ENCODE peak calls at places on chromosomes 2 and 18, in six cellular contexts. One of them, this sample, is unnamed.

GRCh38 chr2:224121406-224122067 is 82.5 kb upstream of the SERPINE2 start:
- DNase-seq in spleen: no peak
- DNase-seq in HT-29: no peak
- DNase-seq in uterus: no peak
- DNase-seq in fibroblast of lung: no peak
- DNase-seq in HTR-8/SVneo: no peak
- DNase-seq in this sample: no peak

GRCh38 chr18:56869189-56869777 is 218.1 kb downstream of the WDR7 start:
- DNase-seq in HT-29: peak; percentile 28
- DNase-seq in spleen: no peak
- DNase-seq in uterus: no peak
- DNase-seq in fibroblast of lung: peak; percentile 79
- DNase-seq in HTR-8/SVneo: peak; percentile 3
- DNase-seq in this sample: peak; percentile 41

GRCh38 chr2:85889648-85890281 is 975 bp upstream of the ST3GAL5 start:
- DNase-seq in HTR-8/SVneo: no peak
- DNase-seq in fibroblast of lung: no peak
- DNase-seq in uterus: peak; percentile 39
- DNase-seq in HT-29: no peak
- DNase-seq in spleen: no peak
- DNase-seq in this sample: no peak

GRCh38 chr2:183164111-183165015 is 40.1 kb downstream of the NUP35 start:
- DNase-seq in spleen: no peak
- DNase-seq in uterus: no peak
- DNase-seq in HTR-8/SVneo: peak; percentile 26
- DNase-seq in HT-29: no peak
- DNase-seq in fibroblast of lung: peak; percentile 4
- DNase-seq in this sample: no peak

GRCh38 chr2:152740743-152741328 is 22.4 kb downstream of the ARL6IP6 start:
- DNase-seq in HTR-8/SVneo: peak; percentile 47
- DNase-seq in spleen: no peak
- DNase-seq in fibroblast of lung: peak; percentile 81
- DNase-seq in HT-29: peak; percentile 66
- DNase-seq in uterus: no peak
- DNase-seq in this sample: peak; percentile 59

GRCh38 chr2:209380278-209380677 is 43.6 kb upstream of the MAP2 start:
- DNase-seq in uterus: no peak
- DNase-seq in HTR-8/SVneo: no peak
- DNase-seq in spleen: no peak
- DNase-seq in HT-29: no peak
- DNase-seq in fibroblast of lung: no peak
- DNase-seq in this sample: no peak

GRCh38 chr2:27075219-27075871 is 3.1 kb upstream of the EMILIN1 start:
- DNase-seq in uterus: peak; percentile 48
- DNase-seq in HTR-8/SVneo: no peak
- DNase-seq in HT-29: no peak
- DNase-seq in fibroblast of lung: peak; percentile 59
- DNase-seq in spleen: peak; percentile 90
- DNase-seq in this sample: no peak

GRCh38 chr2:59684101-59684770 is 869.2 kb downstream of the BCL11A start:
- DNase-seq in uterus: no peak
- DNase-seq in HT-29: no peak
- DNase-seq in HTR-8/SVneo: no peak
- DNase-seq in spleen: no peak
- DNase-seq in fibroblast of lung: no peak
- DNase-seq in this sample: no peak

GRCh38 chr2:164114937-164115336 is 379.1 kb upstream of the FIGN start:
- DNase-seq in uterus: no peak
- DNase-seq in HTR-8/SVneo: no peak
- DNase-seq in fibroblast of lung: no peak
- DNase-seq in HT-29: no peak
- DNase-seq in spleen: no peak
- DNase-seq in this sample: no peak

GRCh38 chr2:33620-34019 is 12.7 kb downstream of the FAM110C start:
- DNase-seq in spleen: no peak
- DNase-seq in uterus: no peak
- DNase-seq in HT-29: peak; percentile 86
- DNase-seq in HTR-8/SVneo: no peak
- DNase-seq in fibroblast of lung: no peak
- DNase-seq in this sample: no peak

GRCh38 chr18:77035380-77035779 is 97.2 kb downstream of the MBP start:
- DNase-seq in spleen: no peak
- DNase-seq in uterus: no peak
- DNase-seq in HTR-8/SVneo: no peak
- DNase-seq in HT-29: no peak
- DNase-seq in fibroblast of lung: no peak
- DNase-seq in this sample: no peak

GRCh38 chr2:66574701-66575624 is 140.0 kb downstream of the MEIS1 start:
- DNase-seq in HT-29: peak; percentile 77
- DNase-seq in uterus: peak; percentile 83
- DNase-seq in spleen: no peak
- DNase-seq in HTR-8/SVneo: peak; percentile 76
- DNase-seq in fibroblast of lung: peak; percentile 93
- DNase-seq in this sample: peak; percentile 86

GRCh38 chr18:56641714-56642331 is 3.4 kb upstream of the TXNL1 start:
- DNase-seq in fibroblast of lung: peak; percentile 30
- DNase-seq in HTR-8/SVneo: no peak
- DNase-seq in HT-29: peak; percentile 2
- DNase-seq in spleen: no peak
- DNase-seq in uterus: no peak
- DNase-seq in this sample: no peak

GRCh38 chr2:205610437-205610836 is 71.9 kb upstream of the NRP2 start:
- DNase-seq in uterus: no peak
- DNase-seq in fibroblast of lung: no peak
- DNase-seq in HTR-8/SVneo: no peak
- DNase-seq in HT-29: no peak
- DNase-seq in spleen: no peak
- DNase-seq in this sample: no peak

GRCh38 chr2:214774108-214774507 is 35.4 kb downstream of the BARD1 start:
- DNase-seq in spleen: no peak
- DNase-seq in fibroblast of lung: peak; percentile 54
- DNase-seq in HTR-8/SVneo: no peak
- DNase-seq in HT-29: no peak
- DNase-seq in uterus: no peak
- DNase-seq in this sample: no peak

GRCh38 chr2:217810275-217810674 is 192.5 kb downstream of the TNS1 start:
- DNase-seq in uterus: no peak
- DNase-seq in HTR-8/SVneo: no peak
- DNase-seq in HT-29: no peak
- DNase-seq in spleen: no peak
- DNase-seq in fibroblast of lung: no peak
- DNase-seq in this sample: no peak

GRCh38 chr2:20648207-20648606 is 2.7 kb downstream of the HS1BP3 start:
- DNase-seq in HT-29: no peak
- DNase-seq in HTR-8/SVneo: no peak
- DNase-seq in fibroblast of lung: no peak
- DNase-seq in spleen: peak; percentile 56
- DNase-seq in uterus: no peak
- DNase-seq in this sample: no peak

GRCh38 chr2:73212448-73213176 is 1.4 kb upstream of the SMYD5 start:
- DNase-seq in spleen: peak; percentile 90
- DNase-seq in HTR-8/SVneo: peak; percentile 89
- DNase-seq in HT-29: peak; percentile 80
- DNase-seq in fibroblast of lung: peak; percentile 80
- DNase-seq in uterus: peak; percentile 56
- DNase-seq in this sample: peak; percentile 88